ENCODE peak calls at places on chromosomes 5 and 9, in ten cellular contexts. U, W, A, R, F, L, P, M, V and N are unnamed samples.

GRCh38 chr9:137875846-137876245 is 1.7 kb upstream of the CACNA1B start:
- DNase-seq in U (no peak), W (no peak), A (no peak), R (no peak), F (no peak), L (no peak), P (no peak), M (no peak), V (no peak), N (no peak)

GRCh38 chr5:162160401-162160800 is 92.8 kb downstream of the GABRG2 start:
- DNase-seq in U (no peak), W (no peak), A (no peak), R (no peak), F (no peak), L (no peak), P (no peak), M (no peak), V (no peak), N (no peak)

GRCh38 chr5:170179626-170180025 is 53.2 kb upstream of the C5orf58 start:
- DNase-seq in U (no peak), W (no peak), A (no peak), R (no peak), F (no peak), L (no peak), P (no peak), M (peak; percentile 31), V (no peak), N (no peak)

GRCh38 chr9:109182940-109183798 is 16.1 kb upstream of the FRRS1L start:
- DNase-seq in U (no peak), W (no peak), A (peak; percentile 53), R (no peak), F (peak; percentile 89), L (no peak), P (peak; percentile 39), M (peak; percentile 50), V (no peak), N (peak; percentile 40)

GRCh38 chr5:138444774-138445546 is 6.1 kb downstream of the REEP2 start:
- DNase-seq in U (no peak), W (no peak), A (no peak), R (no peak), F (no peak), L (no peak), P (no peak), M (no peak), V (no peak), N (no peak)

GRCh38 chr5:171857537-171857936 is 71.9 kb downstream of the SMIM23 start:
- DNase-seq in U (no peak), W (no peak), A (no peak), R (no peak), F (peak; percentile 45), L (no peak), P (no peak), M (no peak), V (no peak), N (peak; percentile 80)

GRCh38 chr9:124768275-124768674 is 2.8 kb downstream of the NR6A1 start:
- DNase-seq in U (no peak), W (no peak), A (no peak), R (no peak), F (no peak), L (no peak), P (no peak), M (no peak), V (no peak), N (no peak)

GRCh38 chr5:2049876-2050275 is 167.2 kb upstream of the IRX4 start:
- DNase-seq in U (no peak), W (no peak), A (no peak), R (no peak), F (no peak), L (no peak), P (no peak), M (no peak), V (no peak), N (no peak)

GRCh38 chr9:124629600-124629999 is 122.4 kb upstream of the NR5A1 start:
- DNase-seq in U (no peak), W (no peak), A (no peak), R (no peak), F (no peak), L (no peak), P (no peak), M (peak; percentile 64), V (no peak), N (no peak)

GRCh38 chr5:61020415-61020814 is 75.4 kb downstream of the NDUFAF2 start:
- DNase-seq in U (no peak), W (no peak), A (no peak), R (no peak), F (no peak), L (no peak), P (no peak), M (no peak), V (no peak), N (no peak)

GRCh38 chr5:96871686-96872085 is 4.6 kb upstream of the ERAP2 start:
- DNase-seq in U (no peak), W (no peak), A (no peak), R (no peak), F (no peak), L (no peak), P (no peak), M (no peak), V (no peak), N (no peak)

GRCh38 chr9:13431137-13431536 is 151.6 kb upstream of the MPDZ start:
- DNase-seq in U (no peak), W (no peak), A (peak; percentile 42), R (peak; percentile 51), F (no peak), L (peak; percentile 45), P (no peak), M (no peak), V (no peak), N (peak; percentile 55)